ENCODE peak calls at places on chromosomes 7 and 10, in four cellular contexts. Y, X, C and V are unnamed samples.

GRCh38 chr7:7424151-7424873 is 111.4 kb downstream of the COL28A1 start:
- DNase-seq in Y (peak; percentile 74), C (peak; percentile 81), X (no peak), V (peak; percentile 58)

GRCh38 chr10:77713506-77714280 is 76.1 kb upstream of the KCNMA1 start:
- DNase-seq in C (peak; percentile 21), X (no peak), Y (no peak), V (no peak)

GRCh38 chr7:95527776-95528250 is 42.1 kb downstream of the ASB4 start:
- DNase-seq in Y (no peak), X (no peak), C (no peak), V (no peak)

GRCh38 chr10:1540144-1540543 is 197.2 kb downstream of the ADARB2 start:
- DNase-seq in Y (peak; percentile 0), C (no peak), X (no peak), V (no peak)

GRCh38 chr10:27022048-27022447 is 78.2 kb downstream of the ANKRD26 start:
- DNase-seq in Y (no peak), C (no peak), X (no peak), V (no peak)

GRCh38 chr10:30832727-30833624 is 198.7 kb downstream of the ZNF438 start:
- DNase-seq in C (no peak), X (no peak), Y (no peak), V (no peak)

GRCh38 chr10:18635995-18636394 is 15.4 kb downstream of the NSUN6 start:
- DNase-seq in C (no peak), X (no peak), Y (no peak), V (no peak)

GRCh38 chr10:5892007-5892406 is 2.0 kb downstream of the FBH1 start:
- DNase-seq in Y (no peak), X (no peak), C (no peak), V (no peak)

GRCh38 chr7:333399-333776 is 43.4 kb downstream of the FOXL3 start:
- DNase-seq in C (no peak), X (no peak), Y (peak; percentile 69), V (no peak)

GRCh38 chr7:40700653-40701475 is 566.1 kb downstream of the SUGCT start:
- DNase-seq in C (peak; percentile 51), Y (no peak), X (no peak), V (no peak)

DNA sequence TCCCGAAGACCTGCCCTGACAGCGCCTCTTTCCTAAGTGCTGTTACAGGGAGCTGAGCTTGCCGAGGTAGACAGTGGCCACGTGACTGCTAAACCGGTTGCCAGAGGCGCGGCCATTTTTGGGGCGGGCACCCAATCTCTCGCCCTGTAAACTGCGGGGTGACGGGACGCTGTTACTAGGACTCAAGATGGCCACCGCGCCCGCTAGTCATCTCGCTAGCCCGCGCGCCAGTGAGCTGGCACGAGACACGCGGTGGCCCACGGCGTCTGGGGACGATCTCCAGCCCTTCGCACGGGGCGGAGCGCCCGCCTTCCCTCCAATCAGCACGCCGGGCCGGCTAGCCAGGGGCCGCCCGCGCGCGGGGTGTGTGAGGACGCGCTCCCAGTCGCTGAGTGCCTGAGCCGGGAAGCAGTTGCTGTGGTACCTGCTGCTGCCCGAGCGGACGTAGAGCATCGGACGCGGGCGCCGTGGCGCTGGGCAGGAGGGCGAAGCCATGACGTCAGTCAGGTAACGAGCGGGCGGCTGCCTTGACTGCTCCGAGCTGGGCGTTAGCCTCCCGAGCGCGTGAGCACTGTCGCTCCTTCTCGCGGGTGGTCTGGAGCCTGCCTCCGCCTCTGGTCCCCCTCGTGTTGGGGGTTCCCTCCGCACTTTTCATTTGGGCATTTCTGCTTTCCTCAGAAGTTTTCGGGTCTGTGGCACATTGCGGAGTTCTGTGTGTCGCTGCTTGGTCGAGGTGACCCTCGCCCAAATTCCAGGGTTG is 25.5 kb downstream of the ADK start:
- DNase-seq in C (peak; percentile 99), X (peak; percentile 90), Y (peak; percentile 96), V (peak; percentile 99)
- TF ChIP-seq POLR2A in C (peak; percentile 96), X (peak; percentile 80), Y (peak; percentile 89), V (peak; percentile 91)

DNA sequence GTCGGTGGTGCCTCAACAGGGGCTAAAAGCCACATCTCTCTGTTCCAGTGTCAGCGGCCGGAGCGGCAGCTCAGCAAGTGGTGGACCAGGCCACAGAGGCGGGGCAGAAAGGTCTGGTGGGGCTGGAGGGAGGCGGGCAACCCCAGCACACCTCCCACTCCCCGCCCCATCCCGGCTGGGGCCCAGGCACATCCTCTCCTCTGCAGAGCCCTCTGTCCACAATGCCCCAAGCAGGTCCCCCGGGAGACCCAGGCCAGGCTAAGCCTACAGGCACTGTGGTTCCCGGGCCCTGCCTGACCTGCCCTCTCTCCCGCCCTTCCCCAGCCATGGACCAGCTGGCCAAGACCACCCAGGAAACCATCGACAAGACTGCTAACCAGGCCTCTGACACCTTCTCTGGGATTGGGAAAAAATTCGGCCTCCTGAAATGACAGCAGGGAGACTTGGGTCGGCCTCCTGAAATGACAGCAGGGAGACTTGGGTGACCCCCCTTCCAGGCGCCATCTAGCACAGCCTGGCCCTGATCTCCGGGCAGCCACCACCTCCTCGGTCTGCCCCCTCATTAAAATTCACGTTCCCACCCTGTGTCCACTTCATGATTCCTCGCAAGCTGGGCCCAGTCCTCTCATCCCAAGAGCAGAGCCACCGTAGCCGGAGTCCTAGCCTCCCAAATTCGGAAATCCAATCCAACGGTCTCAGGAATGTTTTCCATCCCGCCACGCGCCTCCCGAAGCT is 2.0 kb downstream of the ADIRF start:
- DNase-seq in C (peak; percentile 53), Y (peak; percentile 68), X (no peak), V (peak; percentile 55)
- TF ChIP-seq POLR2A in C (no peak), Y (peak; percentile 39), X (peak; percentile 73), V (no peak)

GRCh38 chr10:79355420-79356010 is 8.2 kb downstream of the PPIF start:
- DNase-seq in C (peak; percentile 45), Y (no peak), X (no peak), V (no peak)
- TF ChIP-seq POLR2A in C (no peak), Y (no peak), X (no peak), V (no peak)

GRCh38 chr7:5526190-5527037 is 102.8 kb upstream of the TNRC18 start:
- DNase-seq in X (no peak), Y (peak; percentile 70), C (peak; percentile 75), V (peak; percentile 40)

GRCh38 chr7:5525271-5526189 is 101.9 kb upstream of the TNRC18 start:
- DNase-seq in X (no peak), C (peak; percentile 69), Y (peak; percentile 66), V (no peak)

GRCh38 chr7:5528071-5528814 is 104.6 kb upstream of the TNRC18 start:
- DNase-seq in Y (peak; percentile 66), X (no peak), C (no peak), V (peak; percentile 67)

GRCh38 chr7:5519515-5519928 is 95.9 kb upstream of the TNRC18 start:
- DNase-seq in X (no peak), Y (no peak), C (no peak), V (no peak)

DNA sequence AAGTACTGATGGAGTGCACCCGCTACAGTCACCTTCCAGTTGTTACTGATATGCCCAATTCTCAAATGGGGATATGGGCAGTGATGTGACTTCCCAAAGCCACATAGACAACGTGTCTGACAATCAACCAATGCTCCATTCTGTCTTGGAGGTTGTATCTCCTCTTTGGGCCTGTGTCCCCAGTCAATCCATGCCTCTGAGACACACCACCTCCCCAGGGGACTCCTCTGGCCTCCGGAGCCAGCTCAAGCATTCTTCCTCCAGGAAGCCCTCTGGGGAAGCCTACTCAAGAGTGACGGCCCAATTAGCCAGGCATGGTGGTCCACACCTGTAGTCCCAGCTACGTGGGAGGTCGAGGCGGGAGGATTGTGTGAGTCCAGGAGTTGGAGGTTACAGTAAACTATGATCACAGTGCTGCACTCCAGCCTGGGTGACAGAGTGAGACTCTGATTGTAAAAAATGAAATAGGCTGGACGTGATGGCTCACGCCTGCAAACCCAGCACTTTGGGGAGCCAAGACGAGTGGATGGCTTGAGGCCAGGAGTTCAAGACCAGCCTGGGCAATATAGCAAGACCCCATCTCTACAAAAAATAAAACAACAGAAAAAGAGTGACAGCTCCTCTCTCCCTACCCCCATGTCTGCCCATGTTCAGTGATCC is 99.5 kb upstream of the TNRC18 start:
- DNase-seq in X (no peak), C (peak; percentile 49), Y (peak; percentile 44), V (no peak)
- TF ChIP-seq POLR2A in X (no peak), C (no peak), Y (peak; percentile 19), V (no peak)

DNA sequence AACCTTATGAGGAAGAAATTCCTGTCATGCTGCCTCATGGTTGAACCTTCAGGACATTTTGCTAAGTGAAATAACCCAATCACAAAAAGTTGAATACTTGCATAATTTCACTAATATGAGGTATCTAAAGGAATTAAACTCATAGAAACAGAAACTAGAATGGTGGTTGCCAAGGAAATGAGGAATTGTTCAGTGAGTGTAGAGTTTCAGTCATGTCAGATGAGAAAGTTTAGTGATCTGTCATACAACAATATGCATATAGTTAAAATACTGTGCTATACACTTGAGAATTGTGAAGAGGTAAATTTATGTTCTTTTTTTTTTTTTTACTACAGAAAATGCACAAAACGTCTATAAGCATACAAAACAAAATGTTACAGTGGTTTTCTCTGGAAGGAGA is 60.7 kb downstream of the R3HCC1L start:
- DNase-seq in Y (no peak), C (no peak), X (no peak), V (no peak)
- TF ChIP-seq POLR2A in Y (no peak), C (no peak), X (no peak), V (no peak)

DNA sequence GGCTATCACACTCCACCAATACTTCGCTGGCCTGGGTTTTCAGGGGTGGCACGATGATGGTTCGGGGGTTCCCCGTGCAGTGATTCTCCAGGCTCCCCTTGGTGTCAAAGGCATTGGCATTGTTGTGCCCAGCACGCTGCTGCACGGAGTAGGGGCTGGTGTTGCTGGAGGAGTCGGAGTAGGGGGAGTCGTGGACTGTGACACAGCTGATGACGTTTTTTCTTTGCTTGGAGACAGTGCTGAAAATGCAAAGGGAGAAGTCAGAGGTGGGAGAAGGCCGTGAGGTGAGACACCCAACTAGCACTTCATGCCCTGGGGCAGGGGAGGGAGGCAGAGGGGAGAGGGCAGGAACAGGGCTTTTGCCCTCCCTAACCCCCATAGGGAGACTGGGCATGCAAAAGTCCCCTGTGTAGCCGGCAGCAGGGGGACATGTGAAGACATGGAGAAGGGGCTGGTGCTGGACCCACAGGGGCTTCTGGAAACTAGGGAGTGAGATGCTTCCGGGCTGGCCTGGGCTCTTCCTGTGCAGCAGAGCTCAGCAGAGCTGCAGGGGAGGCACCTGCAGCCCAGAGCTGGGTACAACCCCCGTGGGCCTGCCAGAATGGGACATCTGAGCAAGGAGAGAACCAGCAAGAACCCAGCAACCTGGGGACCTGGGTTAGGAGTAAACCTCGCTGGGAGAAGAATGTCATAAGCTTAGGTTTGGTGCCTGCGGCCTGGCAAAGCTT is 60.5 kb downstream of the CLEC2L start:
- DNase-seq in C (no peak), X (no peak), Y (no peak), V (no peak)
- TF ChIP-seq POLR2A in C (no peak), X (no peak), Y (no peak), V (no peak)

GRCh38 chr7:91846436-91846835 is 34.1 kb downstream of the MTERF1 start:
- DNase-seq in Y (no peak), C (no peak), X (no peak), V (no peak)

GRCh38 chr7:91838439-91838838 is 42.1 kb downstream of the MTERF1 start:
- DNase-seq in C (no peak), X (no peak), Y (no peak), V (no peak)

GRCh38 chr7:91847881-91848599 is 32.5 kb downstream of the MTERF1 start:
- DNase-seq in X (no peak), C (peak; percentile 57), Y (no peak), V (no peak)

DNA sequence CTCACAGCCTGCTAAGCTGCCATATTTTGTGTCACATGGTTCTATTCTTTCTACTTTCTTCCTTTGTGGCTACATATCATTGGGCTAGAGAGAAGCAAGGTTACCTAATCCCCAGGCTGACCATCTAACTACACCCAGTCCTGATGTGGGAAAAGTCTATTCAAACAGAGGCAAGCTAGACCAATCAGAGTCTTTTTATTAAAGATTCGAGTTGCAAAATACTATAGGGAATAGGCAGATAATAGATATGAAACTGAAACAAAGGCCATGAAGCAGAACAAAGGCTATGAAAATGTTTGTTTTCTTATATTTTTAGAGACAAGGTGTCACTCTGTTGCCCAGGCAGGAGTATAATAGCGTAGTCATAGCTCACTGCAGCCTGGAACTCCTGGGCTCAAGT is 36.7 kb downstream of the MTERF1 start:
- DNase-seq in Y (no peak), C (no peak), X (no peak), V (no peak)
- TF ChIP-seq POLR2A in Y (no peak), C (no peak), X (no peak), V (no peak)